ENCODE peak calls at places on chromosomes 7 and 10, in six cellular contexts. L is effector memory CD8-positive, alpha-beta T cell; G is GM19239; M is activated T-helper 1 cell treated with anti-CD3 and anti-CD28 coated beads, Interleukin-12 subunit alpha, Interleukin-12 subunit beta, Interleukin-2, Interleukin-4 antibody, amounts not matched to agents 30 ng/mL and 10 ng/mL and 1 ng/mL, durations not matched to agents 14 hours and 24 hours and 36 hours; W is SK-N-SH; C is AG08395. J is an unnamed sample.

GRCh38 chr7:53059591-53059990 is 24.2 kb downstream of the POM121L12 start:
- DNase-seq in L (no peak), G (no peak), M (no peak), W (no peak), C (no peak), J (no peak)

GRCh38 chr10:70602665-70603438 is at the start of gene PRF1:
- DNase-seq in L (peak; percentile 88), G (no peak), M (peak; percentile 66), W (no peak), C (no peak), J (no peak)

GRCh38 chr7:100425347-100425746 is 3.2 kb downstream of the ZCWPW1 start:
- DNase-seq in L (no peak), G (no peak), M (no peak), W (no peak), C (no peak), J (no peak)

GRCh38 chr10:62690703-62691102 is 113.8 kb upstream of the ADO start:
- DNase-seq in L (no peak), G (no peak), M (no peak), W (no peak), C (no peak), J (peak; percentile 0)

GRCh38 chr10:99565166-99565565 is 32.4 kb downstream of the NKX2-3 start:
- DNase-seq in L (no peak), G (no peak), M (no peak), W (no peak), C (no peak), J (no peak)

GRCh38 chr7:122746948-122747347 is 44.2 kb upstream of the RNF148 start:
- DNase-seq in L (no peak), G (no peak), M (no peak), W (no peak), C (no peak), J (peak; percentile 41)

GRCh38 chr7:76364198-76364584 is 5.4 kb upstream of the YWHAG start:
- DNase-seq in L (no peak), G (no peak), M (no peak), W (no peak), C (peak; percentile 52), J (no peak)

GRCh38 chr10:91312031-91312733 is 91.7 kb downstream of the PCGF5 start:
- DNase-seq in L (no peak), G (no peak), M (no peak), W (no peak), C (no peak), J (no peak)

GRCh38 chr10:49767752-49768151 is 5.6 kb upstream of the OGDHL start:
- DNase-seq in L (no peak), G (no peak), M (no peak), W (no peak), C (no peak), J (no peak)

GRCh38 chr7:112752576-112752975 is 37.6 kb downstream of the TMEM168 start:
- DNase-seq in L (no peak), G (no peak), M (no peak), W (no peak), C (no peak), J (no peak)

GRCh38 chr7:96330193-96330592 is 8.3 kb upstream of the SLC25A13 start:
- DNase-seq in L (no peak), G (no peak), M (no peak), W (no peak), C (no peak), J (no peak)

GRCh38 chr7:144817001-144817400 is 18.9 kb downstream of the TPK1 start:
- DNase-seq in L (no peak), G (no peak), M (no peak), W (no peak), C (no peak), J (no peak)

GRCh38 chr7:69429817-69430501 is 168.3 kb upstream of the AUTS2 start:
- DNase-seq in L (no peak), G (no peak), M (no peak), W (no peak), C (peak; percentile 66), J (peak; percentile 32)

GRCh38 chr7:100887186-100887954 is 2.1 kb downstream of the UFSP1 start:
- DNase-seq in L (peak; percentile 35), G (peak; percentile 93), M (peak; percentile 53), W (peak; percentile 54), C (no peak), J (no peak)

GRCh38 chr7:69208848-69209247 is 389.4 kb upstream of the AUTS2 start:
- DNase-seq in L (no peak), G (peak; percentile 18), M (no peak), W (no peak), C (no peak), J (no peak)

GRCh38 chr7:135744938-135745701 is 3.5 kb downstream of the FAM180A start:
- DNase-seq in L (no peak), G (no peak), M (no peak), W (no peak), C (peak; percentile 59), J (no peak)

GRCh38 chr10:30190831-30191552 is 131.6 kb upstream of the JCAD start:
- DNase-seq in L (no peak), G (no peak), M (no peak), W (no peak), C (no peak), J (no peak)

GRCh38 chr7:47125529-47125928 is 456.4 kb downstream of the TNS3 start:
- DNase-seq in L (no peak), G (no peak), M (no peak), W (no peak), C (no peak), J (no peak)

GRCh38 chr10:96417432-96417831 is 58.6 kb upstream of the OPALIN start:
- DNase-seq in L (no peak), G (no peak), M (no peak), W (no peak), C (no peak), J (peak; percentile 6)

GRCh38 chr7:137169282-137169698 is 174.2 kb downstream of the PTN start:
- DNase-seq in L (no peak), G (no peak), M (no peak), W (peak; percentile 83), C (peak; percentile 68), J (peak; percentile 85)

GRCh38 chr10:43347997-43348396 is 23.4 kb upstream of the FXYD4 start:
- DNase-seq in L (no peak), G (no peak), M (no peak), W (no peak), C (no peak), J (no peak)

J was measured in NCI-H82.